ENCODE peak calls at places on chromosomes 11 and 22, in six cellular contexts. Y is IMR-90, D is mesendoderm, O is neuronal stem cell, E is H9, X is H1. C is an unnamed sample.
A peak's percentile ranks its signal among the peaks of the same experiment; 100 is the strongest.

GRCh38 chr11:33777906-33778305 is 3.6 kb upstream of the FBXO3 start:
- DNase-seq in D (peak; percentile 55), Y (no peak), E (no peak), O (no peak), X (no peak), C (no peak)

GRCh38 chr22:44802956-44803355 is 50.6 kb downstream of the ARHGAP8 start:
- DNase-seq in E (no peak), X (no peak), O (no peak), Y (no peak), D (no peak), C (no peak)

GRCh38 chr11:82942376-82942775 is 40.8 kb downstream of the DDIAS start:
- DNase-seq in E (no peak), Y (no peak), D (no peak), X (no peak), O (no peak), C (no peak)

GRCh38 chr11:848380-848931 is 5.8 kb downstream of the TSPAN4 start:
- DNase-seq in X (peak; percentile 85), E (peak; percentile 65), O (no peak), Y (no peak), D (no peak), C (peak; percentile 50)

GRCh38 chr11:64879226-64879900 is 942 bp upstream of the EHD1 start:
- DNase-seq in O (no peak), D (no peak), Y (no peak), E (no peak), X (no peak), C (peak; percentile 47)

GRCh38 chr11:10318527-10318802 is 13.6 kb downstream of the ADM start:
- DNase-seq in Y (no peak), E (no peak), D (no peak), X (no peak), O (no peak), C (no peak)

GRCh38 chr11:35260342-35260985 is 121.5 kb downstream of the CD44 start:
- DNase-seq in D (no peak), E (no peak), Y (peak; percentile 96), X (no peak), O (no peak), C (peak; percentile 94)

GRCh38 chr11:95076416-95076815 is 9.7 kb downstream of the SRSF8 start:
- DNase-seq in O (no peak), Y (peak; percentile 75), E (no peak), D (no peak), X (no peak), C (peak; percentile 53)

DNA sequence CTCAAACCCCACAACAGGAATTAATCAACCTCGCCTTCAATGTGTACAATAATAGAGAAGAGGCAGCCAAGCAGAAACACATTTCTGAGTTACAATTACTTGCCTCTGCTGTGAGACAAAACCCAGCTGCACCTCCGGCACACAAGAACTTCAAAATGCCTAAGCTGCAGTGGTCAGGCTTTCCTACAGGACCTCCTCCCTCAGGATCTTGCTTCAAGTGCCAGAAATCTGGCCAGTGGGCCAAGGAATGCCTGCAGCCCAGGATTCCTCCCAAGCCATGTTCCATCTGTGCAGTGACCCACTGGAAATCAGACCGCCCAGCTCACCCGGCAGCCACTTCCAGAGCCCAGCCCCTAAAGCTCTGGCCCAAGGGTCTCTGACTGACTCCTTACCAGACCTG is 3.4 kb upstream of the NDUFC2 start:
- DNase-seq in O (no peak), D (no peak), E (no peak), Y (no peak), X (no peak), C (no peak)
- H3K18ac ChIP-seq in O (no peak overlapping the region), D (no peak overlapping the region), E (no peak overlapping the region), Y (no peak overlapping the region), X (no peak overlapping the region), C (no peak overlapping the region)

GRCh38 chr22:33330534-33330933 is 272.4 kb upstream of the SYN3 start:
- DNase-seq in X (no peak), D (no peak), Y (no peak), E (no peak), O (no peak), C (no peak)

GRCh38 chr22:33328789-33329296 is 270.7 kb upstream of the SYN3 start:
- DNase-seq in D (peak; percentile 77), Y (peak; percentile 86), O (no peak), E (no peak), X (no peak), C (peak; percentile 64)

GRCh38 chr22:33331017-33331416 is 272.8 kb upstream of the SYN3 start:
- DNase-seq in D (no peak), E (no peak), X (no peak), Y (no peak), O (no peak), C (no peak)

GRCh38 chr22:33327348-33327860 is 269.2 kb upstream of the SYN3 start:
- DNase-seq in E (no peak), X (no peak), D (no peak), O (no peak), Y (no peak), C (no peak)

DNA sequence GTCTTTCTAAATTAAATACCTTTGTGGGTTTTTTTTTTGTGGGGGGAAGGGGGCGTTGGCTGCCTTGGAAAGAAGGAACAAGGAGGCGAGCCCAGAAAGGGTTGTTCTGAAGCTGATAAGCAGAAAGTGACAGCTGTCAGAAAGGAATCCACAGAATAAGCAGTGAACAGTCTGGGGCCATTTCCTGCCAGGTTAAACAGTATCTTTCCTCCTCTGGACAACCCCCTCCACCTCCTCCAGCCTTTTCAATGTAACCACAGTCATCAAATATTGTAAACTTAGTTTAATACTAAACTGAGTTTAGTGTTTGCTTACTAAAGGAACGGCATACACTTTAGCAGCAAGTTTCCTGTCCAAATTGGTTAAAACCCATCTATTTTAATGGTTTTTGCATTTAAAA is 271.2 kb upstream of the SYN3 start:
- DNase-seq in E (no peak), Y (no peak), O (no peak), D (no peak), X (no peak), C (no peak)
- H3K4me2 ChIP-seq in E (no peak overlapping the region), Y (no peak overlapping the region), O (no peak overlapping the region), D (no peak overlapping the region), X (no peak overlapping the region), C (no peak overlapping the region)

GRCh38 chr11:20060180-20060579 is 100.1 kb downstream of the DBX1 start:
- DNase-seq in D (no peak), E (no peak), Y (no peak), X (no peak), O (no peak), C (no peak)
- H3K23ac ChIP-seq in D (no peak overlapping the region), E (no peak overlapping the region), Y (no peak overlapping the region), X (no peak overlapping the region), O (no peak overlapping the region), C (no peak overlapping the region)

DNA sequence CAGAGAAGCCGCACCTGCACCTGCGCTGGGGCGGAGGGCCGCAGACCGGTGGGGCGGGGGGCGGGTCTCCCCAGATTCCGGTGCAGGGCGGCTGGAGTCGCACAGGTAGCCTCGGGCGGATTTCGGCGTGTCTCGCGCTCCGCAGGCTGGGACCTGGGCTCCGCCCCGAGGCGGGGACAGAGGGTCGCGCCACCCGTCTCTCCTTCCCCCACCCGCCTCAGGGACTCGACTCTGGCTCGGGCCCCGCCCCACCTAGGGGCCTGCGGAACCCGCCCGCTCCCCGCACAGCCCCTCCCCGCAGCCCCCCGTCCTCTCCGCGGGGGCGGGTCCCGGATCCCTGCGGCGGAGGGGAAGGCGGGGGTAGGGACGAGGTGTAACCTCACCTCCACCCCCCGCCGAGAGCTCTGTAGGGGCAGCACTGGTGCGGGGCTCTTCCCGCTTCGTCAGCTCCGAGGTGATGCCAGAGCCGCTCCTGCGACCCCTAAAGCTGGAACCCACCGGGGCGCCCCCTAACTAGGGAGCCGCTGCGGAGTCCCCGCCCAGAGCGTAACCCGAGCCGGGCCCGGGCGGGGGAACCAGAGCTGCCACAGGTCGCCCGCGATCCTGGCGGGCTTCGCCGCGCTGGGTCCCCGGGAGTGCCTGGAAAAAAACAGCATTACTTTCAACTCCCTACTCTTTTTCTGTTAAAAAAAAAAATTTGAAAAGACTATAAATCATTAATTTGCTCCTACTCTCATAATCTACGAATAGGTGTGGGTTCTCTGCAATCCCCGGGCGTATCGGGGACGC is at the start of gene SLC29A2:
- DNase-seq in D (peak; percentile 98), X (peak; percentile 94), Y (no peak), E (peak; percentile 98), O (peak; percentile 90), C (peak; percentile 51)
- H3K18ac ChIP-seq in D (peak within 1 kb of the TSS; percentile 79), X (peak within 1 kb of the TSS; percentile 90), Y (no peak within 1 kb of the TSS), E (peak within 1 kb of the TSS; percentile 90), O (peak within 1 kb of the TSS; percentile 99), C (peak within 1 kb of the TSS; percentile 19)